ENCODE peak calls at places on chromosomes 13 and 19, in eight cellular contexts. One of them, this sample, is unnamed.

GRCh38 chr13:50267917-50268316 is 252.7 kb downstream of the KCNRG start:
- DNase-seq in mucosa of gallbladder: no peak
- DNase-seq in EH: no peak
- DNase-seq in neural progenitor cell: no peak
- DNase-seq in heart left ventricle: no peak
- DNase-seq in HS-27A: no peak
- DNase-seq in kidney epithelial cell: no peak
- DNase-seq in amniotic stem cell: no peak
- DNase-seq in this sample: no peak

GRCh38 chr13:30204564-30204963 is 102.8 kb downstream of the KATNAL1 start:
- DNase-seq in kidney epithelial cell: no peak
- DNase-seq in mucosa of gallbladder: no peak
- DNase-seq in EH: no peak
- DNase-seq in HS-27A: no peak
- DNase-seq in neural progenitor cell: no peak
- DNase-seq in amniotic stem cell: no peak
- DNase-seq in heart left ventricle: no peak
- DNase-seq in this sample: no peak

GRCh38 chr19:41705393-41706174 is 2.8 kb upstream of the CEACAM5 start:
- DNase-seq in kidney epithelial cell: no peak
- DNase-seq in mucosa of gallbladder: peak
- DNase-seq in neural progenitor cell: peak
- DNase-seq in EH: peak
- DNase-seq in heart left ventricle: no peak
- DNase-seq in amniotic stem cell: no peak
- DNase-seq in HS-27A: no peak
- DNase-seq in this sample: no peak

GRCh38 chr13:104586010-104586746 is 1520.0 kb upstream of the SLC10A2 start:
- DNase-seq in heart left ventricle: no peak
- DNase-seq in EH: no peak
- DNase-seq in neural progenitor cell: no peak
- DNase-seq in mucosa of gallbladder: no peak
- DNase-seq in HS-27A: peak
- DNase-seq in amniotic stem cell: no peak
- DNase-seq in kidney epithelial cell: peak
- DNase-seq in this sample: no peak

GRCh38 chr19:5150902-5151741 is 182.2 kb downstream of the KDM4B start:
- DNase-seq in kidney epithelial cell: no peak
- DNase-seq in mucosa of gallbladder: no peak
- DNase-seq in neural progenitor cell: no peak
- DNase-seq in heart left ventricle: no peak
- DNase-seq in amniotic stem cell: no peak
- DNase-seq in EH: no peak
- DNase-seq in HS-27A: no peak
- DNase-seq in this sample: no peak

GRCh38 chr13:42760949-42761348 is 20.4 kb upstream of the FAM216B start:
- DNase-seq in kidney epithelial cell: no peak
- DNase-seq in heart left ventricle: no peak
- DNase-seq in EH: no peak
- DNase-seq in neural progenitor cell: no peak
- DNase-seq in HS-27A: no peak
- DNase-seq in amniotic stem cell: no peak
- DNase-seq in mucosa of gallbladder: no peak
- DNase-seq in this sample: no peak

GRCh38 chr19:49150106-49150943 is 4.9 kb downstream of the HRC start:
- DNase-seq in mucosa of gallbladder: peak
- DNase-seq in neural progenitor cell: peak
- DNase-seq in EH: peak
- DNase-seq in HS-27A: peak
- DNase-seq in heart left ventricle: peak
- DNase-seq in amniotic stem cell: no peak
- DNase-seq in kidney epithelial cell: no peak
- DNase-seq in this sample: no peak

GRCh38 chr19:28350037-28350436 is 862.9 kb downstream of the UQCRFS1 start:
- DNase-seq in EH: no peak
- DNase-seq in amniotic stem cell: no peak
- DNase-seq in kidney epithelial cell: no peak
- DNase-seq in HS-27A: no peak
- DNase-seq in neural progenitor cell: no peak
- DNase-seq in mucosa of gallbladder: no peak
- DNase-seq in heart left ventricle: no peak
- DNase-seq in this sample: no peak

GRCh38 chr19:5292453-5292842 is 48.2 kb downstream of the PTPRS start:
- DNase-seq in neural progenitor cell: no peak
- DNase-seq in mucosa of gallbladder: no peak
- DNase-seq in heart left ventricle: no peak
- DNase-seq in HS-27A: no peak
- DNase-seq in kidney epithelial cell: no peak
- DNase-seq in EH: no peak
- DNase-seq in amniotic stem cell: no peak
- DNase-seq in this sample: no peak

GRCh38 chr19:48506138-48506733 is 5.4 kb downstream of the LMTK3 start:
- DNase-seq in kidney epithelial cell: no peak
- DNase-seq in amniotic stem cell: no peak
- DNase-seq in neural progenitor cell: peak
- DNase-seq in heart left ventricle: no peak
- DNase-seq in HS-27A: no peak
- DNase-seq in EH: peak
- DNase-seq in mucosa of gallbladder: no peak
- DNase-seq in this sample: no peak

GRCh38 chr19:34217952-34218817 is 36.2 kb upstream of the GARRE1 start:
- DNase-seq in neural progenitor cell: no peak
- DNase-seq in HS-27A: peak
- DNase-seq in EH: peak
- DNase-seq in heart left ventricle: no peak
- DNase-seq in amniotic stem cell: peak
- DNase-seq in mucosa of gallbladder: peak
- DNase-seq in kidney epithelial cell: peak
- DNase-seq in this sample: no peak

GRCh38 chr13:24692541-24692940 is 12.3 kb downstream of the ATP12A start:
- DNase-seq in amniotic stem cell: no peak
- DNase-seq in neural progenitor cell: no peak
- DNase-seq in EH: peak
- DNase-seq in mucosa of gallbladder: no peak
- DNase-seq in kidney epithelial cell: no peak
- DNase-seq in heart left ventricle: peak
- DNase-seq in HS-27A: no peak
- DNase-seq in this sample: no peak

This sample was measured in keratinocyte.